ENCODE peak calls at places on chromosomes 12 and 14, in nine cellular contexts. F, X, T, D, S, I, Q, Z and J are unnamed samples.

GRCh38 chr14:57390806-57391562 is 598 bp downstream of the NAA30 start:
- DNase-seq in F (peak; percentile 38), X (peak; percentile 9), T (peak; percentile 43), D (peak; percentile 72), S (peak; percentile 89), I (peak; percentile 65), Q (peak; percentile 65), Z (peak; percentile 58), J (peak; percentile 77)

GRCh38 chr14:75050852-75051555 is at the start of gene MLH3:
- DNase-seq in F (peak; percentile 88), X (peak; percentile 74), T (peak; percentile 90), D (peak; percentile 92), S (peak; percentile 94), I (peak; percentile 96), Q (peak; percentile 87), Z (peak; percentile 86), J (peak; percentile 89)

GRCh38 chr12:96294831-96295230 is 100.7 kb downstream of the ELK3 start:
- DNase-seq in F (no peak), X (no peak), T (no peak), D (no peak), S (no peak), I (no peak), Q (no peak), Z (no peak), J (no peak)

GRCh38 chr14:87250992-87251391 is 742.0 kb downstream of the GALC start:
- DNase-seq in F (no peak), X (no peak), T (no peak), D (no peak), S (no peak), I (no peak), Q (no peak), Z (no peak), J (no peak)

GRCh38 chr14:39432619-39433451 is 602 bp upstream of the FBXO33 start:
- DNase-seq in F (peak; percentile 80), X (peak; percentile 60), T (peak; percentile 88), D (peak; percentile 95), S (peak; percentile 96), I (peak; percentile 93), Q (peak; percentile 95), Z (peak; percentile 94), J (peak; percentile 97)

GRCh38 chr14:42174357-42174756 is 567.7 kb downstream of the LRFN5 start:
- DNase-seq in F (no peak), X (no peak), T (no peak), D (no peak), S (no peak), I (no peak), Q (no peak), Z (no peak), J (no peak)

GRCh38 chr12:100293017-100293416 is 26.0 kb downstream of the SCYL2 start:
- DNase-seq in F (no peak), X (no peak), T (no peak), D (no peak), S (no peak), I (no peak), Q (no peak), Z (no peak), J (no peak)

GRCh38 chr14:32367501-32367900 is 38.4 kb downstream of the AKAP6 start:
- DNase-seq in F (no peak), X (no peak), T (no peak), D (no peak), S (no peak), I (no peak), Q (no peak), Z (no peak), J (no peak)

GRCh38 chr12:25715147-25715546 is 162.1 kb upstream of the LMNTD1 start:
- DNase-seq in F (no peak), X (no peak), T (no peak), D (no peak), S (no peak), I (no peak), Q (no peak), Z (no peak), J (no peak)

GRCh38 chr14:21087294-21088091 is 11.0 kb downstream of the ZNF219 start:
- DNase-seq in F (no peak), X (peak; percentile 51), T (peak; percentile 90), D (no peak), S (peak; percentile 82), I (peak; percentile 86), Q (no peak), Z (no peak), J (no peak)

GRCh38 chr12:101097829-101098580 is 112.0 kb downstream of the SLC5A8 start:
- DNase-seq in F (no peak), X (no peak), T (no peak), D (no peak), S (no peak), I (no peak), Q (no peak), Z (no peak), J (no peak)

GRCh38 chr12:50313256-50313931 is 30.1 kb upstream of the LIMA1 start:
- DNase-seq in F (no peak), X (no peak), T (no peak), D (no peak), S (no peak), I (no peak), Q (no peak), Z (no peak), J (no peak)

GRCh38 chr12:53518381-53518780 is 11.1 kb upstream of the NPFF start:
- DNase-seq in F (no peak), X (no peak), T (no peak), D (no peak), S (no peak), I (no peak), Q (no peak), Z (no peak), J (no peak)

GRCh38 chr12:84508325-84508861 is 404.2 kb downstream of the SLC6A15 start:
- DNase-seq in F (no peak), X (no peak), T (peak; percentile 56), D (no peak), S (no peak), I (peak; percentile 8), Q (no peak), Z (no peak), J (no peak)
- TF ChIP-seq CTCF in F (no peak), X (no peak), T (peak; percentile 63), D (no peak), S (no peak), I (peak; percentile 36), Q (no peak), Z (peak; percentile 41), J (peak; percentile 13)

GRCh38 chr14:49975286-49975685 is 82.4 kb downstream of the ARF6 start:
- DNase-seq in F (no peak), X (no peak), T (no peak), D (no peak), S (no peak), I (no peak), Q (no peak), Z (no peak), J (no peak)

GRCh38 chr14:49975799-49976198 is 82.9 kb downstream of the ARF6 start:
- DNase-seq in F (no peak), X (no peak), T (no peak), D (no peak), S (no peak), I (no peak), Q (no peak), Z (no peak), J (no peak)

GRCh38 chr14:49980027-49980426 is 87.1 kb downstream of the ARF6 start:
- DNase-seq in F (no peak), X (no peak), T (no peak), D (no peak), S (no peak), I (no peak), Q (no peak), Z (no peak), J (no peak)

GRCh38 chr14:49972840-49973239 is 80.0 kb downstream of the ARF6 start:
- DNase-seq in F (peak; percentile 48), X (peak; percentile 17), T (no peak), D (peak; percentile 69), S (no peak), I (no peak), Q (peak; percentile 74), Z (no peak), J (peak; percentile 56)

DNA sequence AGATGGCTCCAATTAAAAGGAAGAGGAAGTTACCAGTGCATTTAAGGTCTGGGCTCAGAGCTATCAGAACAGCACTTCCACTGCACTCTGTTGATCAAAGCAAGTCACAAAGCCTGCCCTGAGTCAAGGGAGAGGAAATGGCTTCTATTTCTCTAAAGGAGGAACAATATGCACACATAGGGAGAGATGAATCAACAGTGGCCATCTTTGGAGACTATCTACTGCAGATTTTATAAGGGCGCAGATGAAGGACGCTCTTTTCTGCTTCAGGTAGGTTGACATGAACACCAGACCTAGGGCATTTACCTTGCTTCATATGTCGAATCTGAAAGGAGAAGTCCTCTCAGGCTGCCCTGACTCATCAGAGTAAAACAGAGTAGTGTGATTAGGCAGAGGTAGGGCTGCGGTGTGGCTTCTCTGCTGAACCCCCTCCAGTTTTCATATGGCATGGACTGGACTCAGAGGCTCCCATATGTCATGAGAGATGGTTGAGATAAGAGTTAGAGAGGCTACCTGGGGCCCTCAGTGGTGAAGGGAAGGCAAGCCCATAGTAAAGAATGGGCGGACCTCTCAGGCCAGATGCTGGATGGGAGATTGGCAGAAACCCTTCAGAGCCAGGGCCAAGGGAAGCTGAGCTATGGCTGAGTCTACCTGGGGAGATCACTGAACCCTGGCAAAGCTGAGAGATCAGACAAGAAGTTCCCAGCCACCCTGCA is 84.4 kb downstream of the ARF6 start:
- DNase-seq in F (peak; percentile 35), X (no peak), T (no peak), D (no peak), S (no peak), I (no peak), Q (no peak), Z (no peak), J (no peak)
- H3K4me1 ChIP-seq in F (peaks cover 16% of the 10 kb centered on the region), X (peaks cover 65% of the 10 kb centered on the region), T (no peaks in the 10 kb centered on the region), D (peaks cover 40% of the 10 kb centered on the region), S (peaks cover 48% of the 10 kb centered on the region), I (no peaks in the 10 kb centered on the region), Q (peaks cover 21% of the 10 kb centered on the region), Z (peaks cover under 1% of the 10 kb centered on the region), J (peaks cover 34% of the 10 kb centered on the region)

DNA sequence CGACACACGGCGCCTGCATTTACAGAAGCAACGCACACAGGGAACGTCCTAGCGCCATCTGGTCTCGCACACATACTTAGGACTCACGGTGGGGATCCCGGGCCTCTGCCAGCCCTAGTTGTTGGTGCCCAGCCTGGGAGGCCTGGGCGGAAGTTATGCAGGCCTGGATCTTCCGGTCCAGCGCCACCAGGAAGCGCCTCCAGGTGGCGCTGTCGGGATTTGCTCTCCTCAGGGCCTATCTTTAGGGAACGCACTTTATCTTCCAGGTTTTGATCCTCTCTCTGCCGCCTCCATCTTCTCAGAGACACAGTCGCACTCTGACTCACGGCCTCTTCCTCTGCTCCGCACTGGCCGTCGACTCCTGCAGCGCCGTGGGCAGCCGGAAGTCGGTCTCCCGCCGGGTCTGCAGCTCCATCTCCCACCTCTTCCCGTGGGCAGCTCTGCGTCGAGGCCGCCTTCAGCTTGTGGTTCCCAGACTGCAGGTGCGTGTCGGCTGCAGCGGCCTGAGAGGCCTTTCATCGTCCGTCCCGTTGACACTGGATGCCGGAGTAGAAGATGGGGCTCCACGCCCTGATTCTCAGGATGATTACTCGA is 760.4 kb downstream of the TMEM121 start:
- DNase-seq in F (peak; percentile 41), X (no peak), T (no peak), D (no peak), S (no peak), I (no peak), Q (no peak), Z (no peak), J (no peak)
- TF ChIP-seq CTCF in F (peak; percentile 54), X (peak; percentile 27), T (peak; percentile 15), D (no peak), S (no peak), I (no peak), Q (no peak), Z (no peak), J (no peak)

DNA sequence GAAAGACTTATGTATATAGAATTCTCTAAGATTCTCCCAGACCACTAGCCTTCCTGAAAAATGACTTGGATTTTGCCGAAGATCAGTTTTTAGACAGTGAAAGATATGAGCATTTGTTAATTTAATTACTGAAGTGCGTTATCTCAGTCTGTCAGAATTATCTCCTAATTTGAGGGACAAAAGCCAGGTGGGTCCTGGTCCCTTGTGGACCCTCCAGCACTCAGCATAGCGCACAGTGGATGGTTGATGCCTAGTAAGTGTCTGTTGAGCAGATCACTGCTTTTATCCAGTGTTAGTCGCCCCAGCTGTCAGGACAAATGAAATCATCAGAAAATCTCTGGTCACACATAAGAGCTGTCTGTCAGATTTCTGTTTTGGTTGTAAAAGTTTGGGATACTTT is 80.4 kb downstream of the EML1 start:
- DNase-seq in F (no peak), X (no peak), T (no peak), D (no peak), S (no peak), I (no peak), Q (no peak), Z (no peak), J (no peak)
- H3K4me1 ChIP-seq in F (no peaks in the 10 kb centered on the region), X (no peaks in the 10 kb centered on the region), T (peaks cover 8% of the 10 kb centered on the region), D (no peaks in the 10 kb centered on the region), S (no peaks in the 10 kb centered on the region), I (peaks cover 60% of the 10 kb centered on the region), Q (no peaks in the 10 kb centered on the region), Z (peaks cover 11% of the 10 kb centered on the region), J (no peaks in the 10 kb centered on the region)